ENCODE peak calls at places on chromosomes 7 and 10, in four cellular contexts. H is dorsolateral prefrontal cortex; X is CD8-positive, alpha-beta memory T cell; U is activated naive CD8-positive, alpha-beta T cell treated with anti-CD3 and anti-CD28 coated beads, Interleukin-2, amount 50 U/mL, for 24 hours. E is an unnamed sample.

GRCh38 chr10:70378122-70378521 is 4.3 kb downstream of the LRRC20 start:
- DNase-seq in X (no peak), U (no peak), H (no peak), E (no peak)

GRCh38 chr10:21976739-21977138 is 26.8 kb downstream of the DNAJC1 start:
- DNase-seq in H (no peak), U (no peak), X (no peak), E (no peak)

GRCh38 chr7:919924-920341 is 34.5 kb downstream of the ADAP1 start:
- DNase-seq in X (no peak), U (no peak), H (peak), E (no peak)

GRCh38 chr7:131692131-131692960 is 135.9 kb upstream of the PODXL start:
- DNase-seq in X (no peak), H (peak), U (peak), E (peak)

GRCh38 chr10:132520147-132520811 is 17.3 kb upstream of the INPP5A start:
- DNase-seq in X (no peak), H (no peak), U (no peak), E (no peak)

GRCh38 chr7:1555046-1555812 is 776 bp downstream of the TMEM184A start:
- DNase-seq in U (no peak), H (no peak), X (no peak), E (no peak)

GRCh38 chr10:767794-768193 is 78.3 kb upstream of the DIP2C start:
- DNase-seq in H (no peak), X (no peak), U (no peak), E (no peak)

GRCh38 chr7:154690411-154690810 is 312.5 kb downstream of the PAXIP1 start:
- DNase-seq in H (no peak), U (no peak), X (no peak), E (no peak)

GRCh38 chr7:92421676-92422435 is 25.4 kb upstream of the GATAD1 start:
- DNase-seq in U (no peak), H (no peak), X (no peak), E (no peak)

GRCh38 chr10:11476035-11476434 is 135.4 kb downstream of the USP6NL start:
- DNase-seq in U (no peak), X (no peak), H (no peak), E (no peak)

GRCh38 chr7:27586825-27587224 is 75.9 kb downstream of the HIBADH start:
- DNase-seq in H (peak), U (no peak), X (no peak), E (no peak)

GRCh38 chr7:143467724-143468123 is 9.9 kb upstream of the TAS2R41 start:
- DNase-seq in H (no peak), X (no peak), U (no peak), E (no peak)

GRCh38 chr10:76209135-76209534 is 777.7 kb downstream of the LRMDA start:
- DNase-seq in U (no peak), X (no peak), H (no peak), E (no peak)

GRCh38 chr10:34907743-34908425 is 92.8 kb upstream of the PARD3 start:
- DNase-seq in H (no peak), X (no peak), U (no peak), E (no peak)

GRCh38 chr7:118080947-118081346 is 103.0 kb upstream of the LSM8 start:
- DNase-seq in X (no peak), H (no peak), U (peak), E (no peak)

GRCh38 chr10:92290076-92290836 is 622 bp downstream of the CPEB3 start:
- DNase-seq in X (peak), U (peak), H (no peak), E (peak)

GRCh38 chr10:75410135-75410787 is 8.7 kb upstream of the ZNF503 start:
- DNase-seq in U (no peak), H (no peak), X (no peak), E (no peak)